ENCODE peak calls at places on chromosome 21, in six cellular contexts. B is vagina, W is endothelial cell of umbilical vein, N is HCT116, Q is K562, M is HepG2. I is an unnamed sample.

GRCh38 chr21:24938592-24938991 is 668.7 kb downstream of the MRPL39 start:
- DNase-seq in Q (no peak), M (no peak), W (no peak), N (no peak), B (no peak), I (no peak)

GRCh38 chr21:16713331-16714114 is 799.3 kb upstream of the CXADR start:
- DNase-seq in B (no peak), N (no peak), W (peak), Q (no peak), M (no peak), I (no peak)

GRCh38 chr21:35540950-35541632 is 492.0 kb upstream of the RUNX1 start:
- DNase-seq in B (no peak), N (no peak), Q (no peak), W (no peak), M (no peak), I (no peak)

GRCh38 chr21:39033878-39034589 is 149.2 kb downstream of the PSMG1 start:
- DNase-seq in B (no peak), M (peak), Q (no peak), N (no peak), W (peak), I (no peak)

GRCh38 chr21:15688809-15689208 is 41.0 kb upstream of the USP25 start:
- DNase-seq in N (no peak), M (no peak), B (no peak), W (no peak), Q (no peak), I (no peak)

GRCh38 chr21:34271452-34271851 is 92.4 kb upstream of the KCNE2 start:
- DNase-seq in M (no peak), B (peak), W (no peak), Q (no peak), N (no peak), I (no peak)

GRCh38 chr21:15669247-15669646 is 60.5 kb upstream of the USP25 start:
- DNase-seq in N (no peak), M (no peak), Q (no peak), W (no peak), B (no peak), I (no peak)

GRCh38 chr21:31596055-31596454 is 63.4 kb upstream of the SOD1 start:
- DNase-seq in Q (no peak), W (no peak), N (no peak), M (no peak), B (no peak), I (no peak)

GRCh38 chr21:40587786-40588353 is 259.1 kb downstream of the DSCAM start:
- DNase-seq in W (no peak), N (no peak), M (no peak), Q (no peak), B (no peak), I (no peak)

GRCh38 chr21:25464275-25464674 is 143.0 kb downstream of the MRPL39 start:
- DNase-seq in W (peak), M (no peak), Q (no peak), N (no peak), B (no peak), I (no peak)

GRCh38 chr21:46454142-46454541 is 4.5 kb upstream of the DIP2A start:
- DNase-seq in N (no peak), Q (no peak), W (no peak), B (no peak), M (no peak), I (no peak)

GRCh38 chr21:43867332-43867703 is 2.3 kb downstream of the AGPAT3 start:
- DNase-seq in M (no peak), W (no peak), N (no peak), Q (no peak), B (no peak), I (no peak)

GRCh38 chr21:32448803-32449594 is 36.5 kb downstream of the EVA1C start:
- DNase-seq in B (no peak), W (no peak), M (no peak), N (no peak), Q (no peak), I (no peak)

GRCh38 chr21:39141502-39141901 is 41.7 kb downstream of the PSMG1 start:
- DNase-seq in M (no peak), W (no peak), B (no peak), Q (no peak), N (no peak), I (no peak)

GRCh38 chr21:33014331-33014730 is 11.4 kb upstream of the OLIG2 start:
- DNase-seq in N (peak), W (no peak), M (no peak), B (no peak), Q (no peak), I (no peak)

GRCh38 chr21:32315511-32316362 is 17.1 kb downstream of the MRAP start:
- DNase-seq in W (peak), Q (no peak), M (peak), B (no peak), N (no peak), I (no peak)

GRCh38 chr21:36471254-36471723 is 8.6 kb downstream of the CLDN14 start:
- DNase-seq in B (no peak), Q (no peak), W (no peak), N (no peak), M (peak), I (no peak)

GRCh38 chr21:33971492-33972013 is 55.9 kb upstream of the ATP5PO start:
- DNase-seq in N (no peak), B (peak), M (peak), Q (no peak), W (peak), I (no peak)

GRCh38 chr21:29271927-29272333 is 26.8 kb upstream of the BACH1 start:
- DNase-seq in B (no peak), M (peak), N (no peak), Q (peak), W (no peak), I (no peak)

GRCh38 chr21:16568661-16569060 is 838.9 kb downstream of the USP25 start:
- DNase-seq in M (no peak), W (no peak), B (no peak), N (no peak), Q (no peak), I (no peak)

DNA sequence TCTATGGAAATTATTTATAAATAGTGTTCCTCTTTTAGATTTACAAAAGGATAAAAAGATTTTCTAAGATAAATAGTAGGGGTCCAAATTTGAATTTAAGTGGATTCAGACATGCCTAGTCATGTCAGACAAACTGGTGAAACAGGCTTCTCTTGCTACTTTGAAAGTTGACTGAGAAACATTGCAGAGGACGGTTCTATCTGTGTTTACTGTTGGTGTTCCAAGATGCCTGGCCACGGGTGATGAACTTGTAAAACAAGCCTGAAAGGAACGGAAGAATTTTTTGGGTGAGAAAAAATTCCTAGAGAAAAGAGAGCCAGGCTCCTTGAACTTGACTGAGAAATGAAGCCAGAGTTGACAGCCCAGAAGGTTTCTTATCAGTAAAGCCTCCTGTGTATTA is 2.2 kb downstream of the KRTAP19-1 start:
- DNase-seq in N (no peak), Q (no peak), M (no peak), B (no peak), W (no peak), I (no peak)
- H3K27ac ChIP-seq in N (no peak), Q (no peak), M (no peak), B (no peak), W (no peak), I (no peak)

GRCh38 chr21:44919913-44920693 is 596 bp downstream of the ITGB2 start:
- DNase-seq in M (no peak), B (no peak), N (no peak), Q (no peak), W (no peak), I (no peak)
- TF ChIP-seq POLR2AphosphoS5 in M (no peak), B (no peak), N (no peak), Q (no peak), W (no peak), I (no peak)

DNA sequence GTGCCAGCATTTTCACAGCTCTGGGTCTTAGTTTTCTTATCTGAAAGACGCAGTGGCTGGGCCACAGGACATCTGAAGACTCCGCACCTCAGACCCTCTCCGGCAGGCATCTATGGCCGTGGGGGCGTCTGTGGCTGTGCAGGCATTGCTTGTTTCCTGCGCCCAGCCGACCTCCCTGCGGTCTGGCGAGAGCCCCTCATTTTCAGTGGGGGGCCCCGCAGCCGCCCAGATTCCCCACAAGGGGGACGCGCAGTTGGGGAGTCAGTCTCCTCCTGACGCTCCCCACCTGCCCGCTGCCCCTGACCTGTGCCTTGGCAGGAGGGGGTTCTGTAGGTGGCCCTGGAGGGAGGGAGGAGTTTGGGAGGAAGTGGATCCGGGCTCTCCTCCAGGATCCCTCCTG is 3.5 kb upstream of the TFF1 start:
- DNase-seq in W (no peak), N (no peak), Q (no peak), B (no peak), M (no peak), I (no peak)
- H3K27ac ChIP-seq in W (no peak), N (no peak), Q (no peak), B (no peak), M (no peak), I (no peak)

GRCh38 chr21:37563641-37564340 is 197.2 kb downstream of the DYRK1A start:
- DNase-seq in Q (peak), N (peak), W (peak), B (peak), M (no peak), I (peak)
- TF ChIP-seq POLR2AphosphoS5 in Q (peak), N (peak), W (peak), B (peak), M (no peak), I (peak)

I was measured in SK-N-MC.